ENCODE peak calls at places on chromosomes 11 and 22, in four cellular contexts. R is osteoblast, E is fibroblast of lung, Y is MM.1S. A is an unnamed sample. For H3K36me3, the result is how much of the 10 kb centered on the place peaks cover.

GRCh38 chr11:108632041-108632440 is 32.8 kb upstream of the DDX10 start:
- DNase-seq in Y (no peak), R (no peak), E (no peak), A (no peak)

GRCh38 chr22:37198290-37199102 is 10.4 kb upstream of the C1QTNF6 start:
- DNase-seq in E (peak), R (peak), Y (peak), A (peak)

GRCh38 chr22:24099661-24100060 is 81.6 kb upstream of the SUSD2 start:
- DNase-seq in E (no peak), Y (no peak), R (no peak), A (no peak)

GRCh38 chr11:1401001-1401445 is 11.3 kb downstream of the BRSK2 start:
- DNase-seq in Y (no peak), R (no peak), E (no peak), A (no peak)

GRCh38 chr11:44775366-44776356 is 48.9 kb downstream of the TSPAN18 start:
- DNase-seq in E (peak), Y (peak), R (peak), A (peak)

GRCh38 chr22:35904752-35905151 is 123.9 kb downstream of the RBFOX2 start:
- DNase-seq in R (no peak), Y (no peak), E (no peak), A (no peak)

GRCh38 chr11:23947883-23948282 is 549.0 kb upstream of the LUZP2 start:
- DNase-seq in Y (no peak), E (no peak), R (no peak), A (no peak)

GRCh38 chr11:14972581-14973490 is 685 bp upstream of the CALCA start:
- DNase-seq in E (no peak), R (peak), Y (no peak), A (no peak)

GRCh38 chr22:44538071-44538470 is 40.0 kb upstream of the RTL6 start:
- DNase-seq in R (no peak), E (no peak), Y (no peak), A (no peak)

GRCh38 chr11:122872046-122872445 is 10.5 kb upstream of the JHY start:
- DNase-seq in E (no peak), R (no peak), Y (no peak), A (no peak)

GRCh38 chr11:105189586-105189985 is 50.0 kb upstream of the CARD18 start:
- DNase-seq in R (no peak), Y (no peak), E (peak), A (no peak)

GRCh38 chr22:41597635-41597953 is 8.0 kb upstream of the PMM1 start:
- DNase-seq in E (no peak), R (no peak), Y (no peak), A (no peak)

GRCh38 chr22:30390974-30391691 is 3.9 kb upstream of the RNF215 start:
- DNase-seq in R (peak), Y (peak), E (peak), A (peak)

GRCh38 chr11:129021295-129021694 is 78.6 kb upstream of the TP53AIP1 start:
- DNase-seq in Y (no peak), R (no peak), E (no peak), A (no peak)

GRCh38 chr11:102114032-102114431 is 3.8 kb downstream of the YAP1 start:
- DNase-seq in E (no peak), R (no peak), Y (no peak), A (no peak)

GRCh38 chr11:102111787-102112653 is 1.8 kb downstream of the YAP1 start:
- DNase-seq in R (peak), Y (no peak), E (peak), A (peak)

GRCh38 chr11:102111011-102111786 is 952 bp downstream of the YAP1 start:
- DNase-seq in E (peak), R (peak), Y (peak), A (peak)

GRCh38 chr11:102110761-102111010 is 439 bp downstream of the YAP1 start:
- DNase-seq in R (no peak), E (no peak), Y (no peak), A (no peak)

GRCh38 chr11:102112654-102112926 is 2.3 kb downstream of the YAP1 start:
- DNase-seq in E (no peak), R (no peak), Y (no peak), A (no peak)
- H3K4me3 ChIP-seq in E (peak), R (peak), Y (no peak), A (peak)

DNA sequence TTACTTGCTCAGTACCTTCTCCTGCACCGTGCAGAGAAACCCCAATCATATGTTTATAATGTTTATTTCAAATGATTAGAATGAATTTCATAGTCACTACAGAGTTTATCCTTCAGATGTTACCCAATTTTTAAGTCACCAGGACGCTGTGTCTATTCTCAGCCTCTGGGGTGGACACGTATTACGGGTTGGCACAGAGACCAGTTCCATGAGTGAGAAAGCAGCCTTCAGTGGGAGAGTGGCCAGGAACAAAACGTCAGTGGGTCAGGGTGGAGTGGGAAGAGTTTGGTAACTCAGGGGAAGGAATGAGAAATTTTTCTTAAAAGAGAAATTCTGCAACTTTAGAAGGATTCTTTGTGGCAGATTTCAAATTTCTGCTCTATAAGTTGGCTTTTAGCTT is 77.1 kb upstream of the MTMR2 start:
- DNase-seq in R (peak), Y (no peak), E (peak), A (no peak)
- TF ChIP-seq CTCF in R (peak), Y (no peak), E (no peak), A (no peak)

DNA sequence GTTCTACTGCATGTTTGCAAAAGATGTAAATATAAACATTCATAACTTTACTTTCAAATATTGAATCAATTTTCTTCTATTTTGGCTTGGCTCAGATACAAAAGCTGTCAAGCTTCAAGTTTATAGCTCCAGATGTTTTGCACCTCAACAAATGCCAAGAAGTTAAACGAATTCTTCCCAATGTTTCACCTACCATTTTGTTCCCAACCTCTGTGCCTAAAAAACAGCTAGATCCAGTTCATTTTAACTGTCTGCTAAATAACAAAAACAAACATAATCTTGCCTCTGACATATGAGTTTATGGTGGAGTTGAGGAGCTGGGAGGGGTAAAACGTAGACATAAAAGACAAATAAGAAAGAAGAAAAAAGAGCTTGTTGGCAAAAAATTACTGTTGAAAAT is 76.4 kb downstream of the RAB30 start:
- DNase-seq in Y (no peak), E (peak), R (no peak), A (no peak)
- H3K36me3 ChIP-seq in Y (under half), E (under half), R (under half), A (under half)

GRCh38 chr11:2801711-2802388 is 83.7 kb downstream of the CDKN1C start:
- DNase-seq in Y (no peak), R (peak), E (no peak), A (no peak)
- H3K4me3 ChIP-seq in Y (no peak), R (no peak), E (no peak), A (no peak)

GRCh38 chr11:65435981-65436411 is 13.4 kb downstream of the NEAT1 start:
- DNase-seq in Y (peak), R (no peak), E (peak), A (peak)

GRCh38 chr11:65434667-65435179 is 12.1 kb downstream of the NEAT1 start:
- DNase-seq in Y (no peak), E (peak), R (no peak), A (no peak)

GRCh38 chr11:65436412-65437032 is 13.9 kb downstream of the NEAT1 start:
- DNase-seq in Y (no peak), R (no peak), E (no peak), A (peak)

GRCh38 chr11:65434057-65434666 is 11.6 kb downstream of the NEAT1 start:
- DNase-seq in R (no peak), Y (no peak), E (peak), A (no peak)

DNA sequence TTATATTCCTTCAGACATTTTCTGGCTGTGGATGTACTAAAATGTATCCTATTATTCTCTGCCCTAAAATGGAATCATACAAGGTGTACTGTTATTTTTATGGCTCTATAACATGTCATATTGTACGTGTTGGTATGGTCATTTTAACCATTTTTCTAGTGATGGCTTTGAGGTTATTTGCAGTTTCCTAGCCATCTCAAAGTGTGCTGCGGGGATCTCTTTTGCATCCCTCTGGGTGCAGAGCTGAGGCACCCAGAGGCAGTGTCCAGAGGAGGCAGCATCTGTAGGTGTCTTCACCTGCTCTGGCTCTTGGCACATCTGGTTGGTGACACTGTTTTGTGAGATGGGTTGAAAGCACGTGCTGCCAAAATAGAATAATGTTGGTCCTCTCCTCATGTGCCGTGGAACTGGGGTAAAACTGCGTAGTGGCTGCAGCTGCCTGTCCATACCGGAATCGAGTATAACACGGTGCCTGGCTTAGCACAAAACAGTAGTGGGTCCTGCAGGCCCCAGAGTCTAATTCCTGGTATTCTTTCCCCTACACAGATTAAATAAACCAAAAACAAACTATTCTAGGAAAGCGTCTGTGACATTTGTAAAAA is 12.8 kb downstream of the NEAT1 start:
- DNase-seq in Y (no peak), E (peak), R (no peak), A (no peak)
- TF ChIP-seq CTCF in Y (no peak), E (no peak), R (no peak), A (no peak)

GRCh38 chr11:65503606-65503922 is 4.7 kb downstream of the MALAT1 start:
- DNase-seq in E (no peak), R (no peak), Y (no peak), A (no peak)

GRCh38 chr11:65503923-65504670 is 5.3 kb downstream of the MALAT1 start:
- DNase-seq in Y (peak), E (peak), R (peak), A (peak)

GRCh38 chr11:65502274-65502851 is 3.5 kb downstream of the MALAT1 start:
- DNase-seq in E (peak), Y (peak), R (no peak), A (peak)

GRCh38 chr11:65501530-65502273 is 2.9 kb downstream of the MALAT1 start:
- DNase-seq in R (no peak), E (peak), Y (no peak), A (peak)

DNA sequence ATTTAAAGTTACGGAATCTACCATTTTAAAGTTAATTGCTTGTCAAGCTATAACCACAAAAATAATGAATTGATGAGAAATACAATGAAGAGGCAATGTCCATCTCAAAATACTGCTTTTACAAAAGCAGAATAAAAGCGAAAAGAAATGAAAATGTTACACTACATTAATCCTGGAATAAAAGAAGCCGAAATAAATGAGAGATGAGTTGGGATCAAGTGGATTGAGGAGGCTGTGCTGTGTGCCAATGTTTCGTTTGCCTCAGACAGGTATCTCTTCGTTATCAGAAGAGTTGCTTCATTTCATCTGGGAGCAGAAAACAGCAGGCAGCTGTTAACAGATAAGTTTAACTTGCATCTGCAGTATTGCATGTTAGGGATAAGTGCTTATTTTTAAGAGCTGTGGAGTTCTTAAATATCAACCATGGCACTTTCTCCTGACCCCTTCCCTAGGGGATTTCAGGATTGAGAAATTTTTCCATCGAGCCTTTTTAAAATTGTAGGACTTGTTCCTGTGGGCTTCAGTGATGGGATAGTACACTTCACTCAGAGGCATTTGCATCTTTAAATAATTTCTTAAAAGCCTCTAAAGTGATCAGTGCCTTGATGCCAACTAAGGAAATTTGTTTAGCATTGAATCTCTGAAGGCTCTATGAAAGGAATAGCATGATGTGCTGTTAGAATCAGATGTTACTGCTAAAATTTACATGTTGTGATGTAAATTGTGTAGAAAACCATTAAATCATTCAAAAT is 4.2 kb downstream of the MALAT1 start:
- DNase-seq in E (peak), R (no peak), Y (peak), A (peak)
- H3K36me3 ChIP-seq in E (under half), R (half or more), Y (under half), A (half or more)

GRCh38 chr22:43273902-43274484 is 69.2 kb downstream of the SCUBE1 start:
- DNase-seq in Y (peak), R (peak), E (peak), A (no peak)
- H3K4me3 ChIP-seq in Y (no peak), R (no peak), E (no peak), A (no peak)

GRCh38 chr11:30017467-30017895 is 651 bp upstream of the KCNA4 start:
- DNase-seq in Y (no peak), E (no peak), R (no peak), A (no peak)
- TF ChIP-seq CTCF in Y (no peak), E (no peak), R (no peak), A (no peak)

GRCh38 chr22:38751422-38752346 is 4.1 kb downstream of the SUN2 start:
- DNase-seq in R (peak), E (no peak), Y (peak), A (no peak)

GRCh38 chr22:38748487-38749136 is 7.2 kb downstream of the SUN2 start:
- DNase-seq in R (no peak), E (no peak), Y (no peak), A (no peak)

GRCh38 chr22:38751066-38751421 is 4.8 kb downstream of the SUN2 start:
- DNase-seq in R (no peak), E (no peak), Y (no peak), A (no peak)

GRCh38 chr22:38750638-38751037 is 5.2 kb downstream of the SUN2 start:
- DNase-seq in E (no peak), R (no peak), Y (no peak), A (no peak)

DNA sequence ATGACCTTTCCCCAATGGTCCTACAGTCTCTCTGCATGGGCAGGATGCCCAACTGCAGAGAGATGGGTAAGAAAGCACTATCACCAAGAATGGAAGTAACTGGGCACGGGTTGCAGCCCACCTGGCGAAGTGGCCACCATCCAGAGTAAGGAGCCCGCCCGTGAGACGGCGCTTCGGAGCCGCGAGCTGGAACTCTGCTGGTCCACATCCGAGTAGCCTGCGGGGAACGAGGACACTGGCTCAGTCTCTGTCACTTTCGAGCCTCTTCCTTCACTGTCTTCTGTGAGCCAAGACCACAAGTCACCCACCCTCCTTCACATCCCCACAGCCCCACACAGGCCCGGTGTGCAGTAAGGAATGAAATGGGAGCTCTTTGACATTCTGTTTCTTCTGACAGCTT is 5.7 kb downstream of the SUN2 start:
- DNase-seq in Y (no peak), E (no peak), R (no peak), A (no peak)
- H3K36me3 ChIP-seq in Y (under half), E (under half), R (half or more), A (under half)

DNA sequence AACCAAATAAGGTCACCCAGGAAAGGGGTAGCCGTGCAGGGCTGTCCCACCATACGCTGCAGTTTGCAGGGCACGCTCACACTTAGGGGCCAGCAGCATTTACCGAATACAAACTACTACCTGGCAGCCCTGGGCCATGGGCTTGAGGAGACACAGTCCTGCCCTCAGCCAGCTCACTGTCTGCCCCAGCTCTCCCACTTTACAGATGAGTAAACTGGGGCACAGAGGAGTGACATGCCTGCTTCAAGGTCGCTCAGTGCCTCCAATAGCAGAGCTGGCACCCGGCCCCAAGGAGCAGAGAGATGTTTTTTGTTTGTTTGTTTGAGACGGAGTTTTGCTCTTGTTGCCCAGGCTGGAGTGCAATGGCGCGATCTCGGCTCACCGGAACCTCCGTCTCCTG is 2.8 kb downstream of the FADS3 start:
- DNase-seq in Y (no peak), R (no peak), E (no peak), A (no peak)
- H3K4me3 ChIP-seq in Y (no peak), R (peak), E (no peak), A (no peak)

A was measured in brain microvascular endothelial cell.